ENCODE peak calls at places on chromosome 9, in ten cellular contexts. S, G, K, W, F, Q, U, O, M and A are unnamed samples.

GRCh38 chr9:91865041-91865440 is 85.0 kb downstream of the ROR2 start:
- DNase-seq in O (no peak), Q (no peak), G (no peak), M (no peak), F (no peak), U (no peak), S (no peak), W (no peak), K (peak; percentile 39), A (no peak)

GRCh38 chr9:98897745-98898144 is 46.0 kb upstream of the COL15A1 start:
- DNase-seq in W (peak; percentile 41), M (peak; percentile 57), K (no peak), S (no peak), Q (no peak), G (peak; percentile 75), U (no peak), F (peak; percentile 56), O (no peak), A (no peak)

GRCh38 chr9:111961011-111961410 is 64.4 kb downstream of the UGCG start:
- DNase-seq in U (no peak), S (no peak), F (no peak), K (no peak), M (no peak), Q (no peak), G (peak; percentile 64), O (no peak), W (peak; percentile 81), A (no peak)

GRCh38 chr9:20898885-20899554 is 132.4 kb downstream of the HACD4 start:
- DNase-seq in K (no peak), F (no peak), S (no peak), G (peak; percentile 39), Q (no peak), U (no peak), O (no peak), M (peak; percentile 14), W (peak; percentile 6), A (no peak)

GRCh38 chr9:16102154-16102553 is 549.3 kb downstream of the CCDC171 start:
- DNase-seq in K (no peak), U (no peak), Q (peak; percentile 64), G (no peak), M (no peak), O (no peak), W (no peak), F (no peak), S (no peak), A (no peak)

GRCh38 chr9:114035221-114035844 is 42.8 kb downstream of the AMBP start:
- DNase-seq in S (no peak), M (peak; percentile 11), Q (no peak), F (no peak), G (no peak), W (no peak), U (no peak), O (no peak), K (no peak), A (no peak)

GRCh38 chr9:109278216-109278615 is 42.6 kb downstream of the EPB41L4B start:
- DNase-seq in F (no peak), O (no peak), W (no peak), M (no peak), K (no peak), S (no peak), G (no peak), Q (no peak), U (no peak), A (no peak)

GRCh38 chr9:121133104-121133816 is 58.5 kb downstream of the CNTRL start:
- DNase-seq in O (no peak), K (peak; percentile 26), W (no peak), U (no peak), Q (no peak), F (no peak), S (no peak), G (no peak), M (no peak), A (no peak)

GRCh38 chr9:97594414-97594921 is 38.7 kb downstream of the TSTD2 start:
- DNase-seq in G (no peak), O (no peak), F (no peak), K (no peak), Q (no peak), S (peak; percentile 62), U (no peak), M (no peak), W (no peak), A (no peak)

GRCh38 chr9:97990259-97990658 is 7.1 kb downstream of the ANP32B start:
- DNase-seq in O (no peak), F (no peak), Q (no peak), S (no peak), W (peak; percentile 66), G (peak; percentile 78), K (no peak), U (no peak), M (peak; percentile 69), A (no peak)

GRCh38 chr9:16143310-16143709 is 590.5 kb downstream of the CCDC171 start:
- DNase-seq in S (no peak), M (no peak), O (no peak), W (peak; percentile 51), Q (peak; percentile 47), K (no peak), U (no peak), G (peak; percentile 55), F (no peak), A (no peak)

GRCh38 chr9:105148328-105149006 is 96.0 kb upstream of the SLC44A1 start:
- DNase-seq in M (no peak), O (peak; percentile 35), K (no peak), S (no peak), Q (no peak), U (no peak), F (no peak), W (no peak), G (no peak), A (no peak)

GRCh38 chr9:99873531-99873930 is 32.9 kb upstream of the STX17 start:
- DNase-seq in S (no peak), O (no peak), U (no peak), K (no peak), Q (no peak), G (peak; percentile 78), F (no peak), W (peak; percentile 85), M (peak; percentile 33), A (no peak)

GRCh38 chr9:73080110-73080683 is 71.5 kb upstream of the ANXA1 start:
- DNase-seq in K (no peak), Q (no peak), U (no peak), M (no peak), W (no peak), F (no peak), S (no peak), G (no peak), O (no peak), A (no peak)

GRCh38 chr9:124861342-124862229 is at the start of the genes ARPC5L and RPL35:
- DNase-seq in W (peak; percentile 86), M (peak; percentile 86), K (peak; percentile 94), S (peak; percentile 94), G (peak; percentile 96), Q (peak; percentile 92), F (peak; percentile 67), U (peak; percentile 93), O (peak; percentile 95), A (peak; percentile 93)
- TF ChIP-seq CTCF in W (no peak), M (peak; percentile 15), K (peak; percentile 23), S (no peak), G (peak; percentile 40), Q (peak; percentile 15), F (peak; percentile 29), U (no peak), O (peak; percentile 16), A (peak; percentile 34)

DNA sequence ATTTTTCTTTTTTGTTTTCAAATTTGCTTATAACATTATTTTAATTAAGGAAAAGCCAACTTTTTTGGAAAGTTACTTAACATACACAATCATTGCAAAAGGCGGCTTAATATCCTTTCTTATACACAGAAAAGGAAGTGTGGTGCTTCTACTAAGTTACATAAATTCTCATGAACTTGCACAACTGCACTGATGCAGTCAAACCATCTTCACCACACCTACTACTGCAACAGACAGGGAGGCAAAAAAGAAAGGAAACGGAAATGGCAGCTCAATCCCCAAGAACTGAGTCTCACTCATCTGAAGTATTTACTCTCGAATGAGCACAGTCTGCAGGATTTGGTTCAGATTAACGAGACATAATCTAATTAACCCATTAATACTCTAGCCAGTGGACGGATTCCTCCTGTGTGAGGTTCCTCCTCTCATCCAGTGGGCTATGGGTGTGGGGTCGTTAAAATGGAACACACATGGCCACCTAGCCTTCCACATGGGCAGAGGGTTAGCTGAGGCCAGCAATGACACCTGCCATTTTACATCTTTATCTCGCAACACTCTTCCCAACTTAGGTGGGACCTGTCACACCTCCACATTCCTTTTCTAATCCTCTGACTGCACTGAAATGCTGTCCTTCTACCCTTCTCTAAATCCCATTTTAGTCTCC is 30.0 kb downstream of the GOLM1 start:
- DNase-seq in S (no peak), U (no peak), O (no peak), M (no peak), G (peak; percentile 12), F (no peak), W (no peak), Q (no peak), K (no peak), A (no peak)
- TF ChIP-seq CTCF in S (no peak), U (no peak), O (no peak), M (no peak), G (no peak), F (no peak), W (no peak), Q (no peak), K (no peak), A (no peak)

GRCh38 chr9:126682113-126682810 is 68.5 kb downstream of the LMX1B start:
- DNase-seq in K (no peak), O (no peak), G (no peak), W (no peak), U (no peak), F (no peak), M (no peak), Q (no peak), S (no peak), A (no peak)

GRCh38 chr9:126683698-126684044 is 69.9 kb downstream of the LMX1B start:
- DNase-seq in F (no peak), O (no peak), M (no peak), K (no peak), G (no peak), Q (no peak), S (no peak), W (no peak), U (no peak), A (no peak)

GRCh38 chr9:126684345-126684744 is 70.6 kb downstream of the LMX1B start:
- DNase-seq in U (no peak), S (peak; percentile 4), Q (no peak), K (no peak), F (no peak), G (no peak), M (no peak), W (no peak), O (no peak), A (no peak)

GRCh38 chr9:126682928-126683697 is 69.4 kb downstream of the LMX1B start:
- DNase-seq in G (no peak), K (no peak), W (no peak), M (no peak), F (no peak), U (no peak), O (no peak), S (peak; percentile 51), Q (no peak), A (no peak)

GRCh38 chr9:126684965-126685465 is 71.3 kb downstream of the LMX1B start:
- DNase-seq in G (no peak), Q (no peak), W (no peak), U (no peak), K (no peak), M (no peak), S (no peak), O (no peak), F (no peak), A (no peak)
- TF ChIP-seq CTCF in G (no peak), Q (no peak), W (no peak), U (no peak), K (no peak), M (no peak), S (no peak), O (no peak), F (no peak), A (no peak)

GRCh38 chr9:19471737-19472648 is 63.2 kb downstream of the ACER2 start:
- DNase-seq in F (no peak), O (peak; percentile 77), S (peak; percentile 52), G (peak; percentile 62), W (peak; percentile 59), U (peak; percentile 68), Q (peak; percentile 40), M (peak; percentile 57), K (no peak), A (peak; percentile 65)
- TF ChIP-seq CTCF in F (peak; percentile 89), O (peak; percentile 64), S (peak; percentile 86), G (peak; percentile 80), W (peak; percentile 86), U (peak; percentile 78), Q (peak; percentile 81), M (peak; percentile 89), K (peak; percentile 34), A (peak; percentile 59)